ENCODE peak calls at places on chromosomes 4 and X, in seven cellular contexts. One of them, this sample, is unnamed.

GRCh38 chr4:73917081-73917501 is 47.9 kb downstream of the CXCL1 start:
- DNase-seq in amniotic stem cell: peak
- DNase-seq in stimulated activated CD4-positive, alpha-beta T cell treated with anti-CD3 and anti-CD28 coated beads, TNF-alpha, amount 100 ng/mL, for 1 hour: no peak
- DNase-seq in tibial artery: no peak
- DNase-seq in foreskin fibroblast: peak
- DNase-seq in GM12864: no peak
- DNase-seq in NCI-H510A treated with DMSO at 0.1 percent for 48 hours: no peak
- DNase-seq in this sample: no peak

GRCh38 chr4:6962211-6963041 is 52.8 kb downstream of the TBC1D14 start:
- DNase-seq in amniotic stem cell: no peak
- DNase-seq in foreskin fibroblast: no peak
- DNase-seq in NCI-H510A treated with DMSO at 0.1 percent for 48 hours: peak
- DNase-seq in stimulated activated CD4-positive, alpha-beta T cell treated with anti-CD3 and anti-CD28 coated beads, TNF-alpha, amount 100 ng/mL, for 1 hour: no peak
- DNase-seq in tibial artery: no peak
- DNase-seq in GM12864: no peak
- DNase-seq in this sample: no peak

GRCh38 chr4:1895971-1896657 is 24.9 kb downstream of the NSD2 start:
- DNase-seq in stimulated activated CD4-positive, alpha-beta T cell treated with anti-CD3 and anti-CD28 coated beads, TNF-alpha, amount 100 ng/mL, for 1 hour: no peak
- DNase-seq in foreskin fibroblast: no peak
- DNase-seq in NCI-H510A treated with DMSO at 0.1 percent for 48 hours: no peak
- DNase-seq in tibial artery: no peak
- DNase-seq in GM12864: no peak
- DNase-seq in amniotic stem cell: no peak
- DNase-seq in this sample: no peak

GRCh38 chr4:82437285-82438005 is 7.1 kb downstream of the ENOPH1 start:
- DNase-seq in GM12864: no peak
- DNase-seq in NCI-H510A treated with DMSO at 0.1 percent for 48 hours: no peak
- DNase-seq in stimulated activated CD4-positive, alpha-beta T cell treated with anti-CD3 and anti-CD28 coated beads, TNF-alpha, amount 100 ng/mL, for 1 hour: no peak
- DNase-seq in tibial artery: no peak
- DNase-seq in foreskin fibroblast: peak
- DNase-seq in amniotic stem cell: no peak
- DNase-seq in this sample: no peak

GRCh38 chr4:87041142-87041541 is 106.3 kb downstream of the AFF1 start:
- DNase-seq in stimulated activated CD4-positive, alpha-beta T cell treated with anti-CD3 and anti-CD28 coated beads, TNF-alpha, amount 100 ng/mL, for 1 hour: no peak
- DNase-seq in foreskin fibroblast: peak
- DNase-seq in tibial artery: no peak
- DNase-seq in NCI-H510A treated with DMSO at 0.1 percent for 48 hours: no peak
- DNase-seq in amniotic stem cell: no peak
- DNase-seq in GM12864: no peak
- DNase-seq in this sample: no peak

GRCh38 chr4:44025376-44026020 is 423.1 kb downstream of the KCTD8 start:
- DNase-seq in foreskin fibroblast: no peak
- DNase-seq in NCI-H510A treated with DMSO at 0.1 percent for 48 hours: no peak
- DNase-seq in GM12864: no peak
- DNase-seq in amniotic stem cell: no peak
- DNase-seq in stimulated activated CD4-positive, alpha-beta T cell treated with anti-CD3 and anti-CD28 coated beads, TNF-alpha, amount 100 ng/mL, for 1 hour: no peak
- DNase-seq in tibial artery: no peak
- DNase-seq in this sample: no peak

GRCh38 chr4:182764137-182764536 is 153.0 kb downstream of the DCTD start:
- DNase-seq in NCI-H510A treated with DMSO at 0.1 percent for 48 hours: no peak
- DNase-seq in foreskin fibroblast: no peak
- DNase-seq in tibial artery: no peak
- DNase-seq in GM12864: no peak
- DNase-seq in stimulated activated CD4-positive, alpha-beta T cell treated with anti-CD3 and anti-CD28 coated beads, TNF-alpha, amount 100 ng/mL, for 1 hour: no peak
- DNase-seq in amniotic stem cell: no peak
- DNase-seq in this sample: no peak

GRCh38 chr4:109434007-109434792 is 585 bp downstream of the SEC24B start:
- DNase-seq in GM12864: no peak
- DNase-seq in amniotic stem cell: no peak
- DNase-seq in foreskin fibroblast: peak
- DNase-seq in tibial artery: peak
- DNase-seq in NCI-H510A treated with DMSO at 0.1 percent for 48 hours: no peak
- DNase-seq in stimulated activated CD4-positive, alpha-beta T cell treated with anti-CD3 and anti-CD28 coated beads, TNF-alpha, amount 100 ng/mL, for 1 hour: peak
- DNase-seq in this sample: no peak

GRCh38 chr4:184401397-184402171 is 72.8 kb downstream of the IRF2 start:
- DNase-seq in GM12864: no peak
- DNase-seq in stimulated activated CD4-positive, alpha-beta T cell treated with anti-CD3 and anti-CD28 coated beads, TNF-alpha, amount 100 ng/mL, for 1 hour: no peak
- DNase-seq in amniotic stem cell: no peak
- DNase-seq in tibial artery: no peak
- DNase-seq in NCI-H510A treated with DMSO at 0.1 percent for 48 hours: peak
- DNase-seq in foreskin fibroblast: no peak
- DNase-seq in this sample: no peak

GRCh38 chr4:19945979-19946380 is 305.7 kb upstream of the SLIT2 start:
- DNase-seq in foreskin fibroblast: peak
- DNase-seq in amniotic stem cell: peak
- DNase-seq in stimulated activated CD4-positive, alpha-beta T cell treated with anti-CD3 and anti-CD28 coated beads, TNF-alpha, amount 100 ng/mL, for 1 hour: no peak
- DNase-seq in GM12864: no peak
- DNase-seq in tibial artery: no peak
- DNase-seq in NCI-H510A treated with DMSO at 0.1 percent for 48 hours: no peak
- DNase-seq in this sample: no peak

GRCh38 chr4:73450398-73451004 is 14.5 kb downstream of the AFP start:
- DNase-seq in amniotic stem cell: peak
- DNase-seq in NCI-H510A treated with DMSO at 0.1 percent for 48 hours: peak
- DNase-seq in tibial artery: no peak
- DNase-seq in foreskin fibroblast: peak
- DNase-seq in stimulated activated CD4-positive, alpha-beta T cell treated with anti-CD3 and anti-CD28 coated beads, TNF-alpha, amount 100 ng/mL, for 1 hour: no peak
- DNase-seq in GM12864: no peak
- DNase-seq in this sample: no peak

GRCh38 chr4:17664755-17665154 is 50.3 kb downstream of the MED28 start:
- DNase-seq in amniotic stem cell: no peak
- DNase-seq in stimulated activated CD4-positive, alpha-beta T cell treated with anti-CD3 and anti-CD28 coated beads, TNF-alpha, amount 100 ng/mL, for 1 hour: no peak
- DNase-seq in GM12864: peak
- DNase-seq in foreskin fibroblast: no peak
- DNase-seq in NCI-H510A treated with DMSO at 0.1 percent for 48 hours: no peak
- DNase-seq in tibial artery: no peak
- DNase-seq in this sample: no peak

GRCh38 chr4:169133932-169134331 is 123.9 kb upstream of the CBR4 start:
- DNase-seq in GM12864: no peak
- DNase-seq in amniotic stem cell: no peak
- DNase-seq in stimulated activated CD4-positive, alpha-beta T cell treated with anti-CD3 and anti-CD28 coated beads, TNF-alpha, amount 100 ng/mL, for 1 hour: no peak
- DNase-seq in NCI-H510A treated with DMSO at 0.1 percent for 48 hours: peak
- DNase-seq in tibial artery: peak
- DNase-seq in foreskin fibroblast: no peak
- DNase-seq in this sample: no peak

GRCh38 chrX:133921084-133921483 is 64.3 kb downstream of the GPC3 start:
- DNase-seq in amniotic stem cell: no peak
- DNase-seq in foreskin fibroblast: no peak
- DNase-seq in GM12864: no peak
- DNase-seq in tibial artery: no peak
- DNase-seq in stimulated activated CD4-positive, alpha-beta T cell treated with anti-CD3 and anti-CD28 coated beads, TNF-alpha, amount 100 ng/mL, for 1 hour: no peak
- DNase-seq in NCI-H510A treated with DMSO at 0.1 percent for 48 hours: no peak
- DNase-seq in this sample: no peak

GRCh38 chr4:10082459-10083272 is 33.9 kb downstream of the WDR1 start:
- DNase-seq in foreskin fibroblast: no peak
- DNase-seq in amniotic stem cell: no peak
- DNase-seq in GM12864: no peak
- DNase-seq in NCI-H510A treated with DMSO at 0.1 percent for 48 hours: no peak
- DNase-seq in stimulated activated CD4-positive, alpha-beta T cell treated with anti-CD3 and anti-CD28 coated beads, TNF-alpha, amount 100 ng/mL, for 1 hour: no peak
- DNase-seq in tibial artery: peak
- DNase-seq in this sample: no peak

GRCh38 chrX:86507337-86507736 is 359.1 kb downstream of the DACH2 start:
- DNase-seq in foreskin fibroblast: no peak
- DNase-seq in amniotic stem cell: no peak
- DNase-seq in tibial artery: no peak
- DNase-seq in GM12864: no peak
- DNase-seq in NCI-H510A treated with DMSO at 0.1 percent for 48 hours: no peak
- DNase-seq in stimulated activated CD4-positive, alpha-beta T cell treated with anti-CD3 and anti-CD28 coated beads, TNF-alpha, amount 100 ng/mL, for 1 hour: no peak
- DNase-seq in this sample: no peak

GRCh38 chr4:20603671-20604313 is 96.5 kb upstream of the PACRGL start:
- DNase-seq in NCI-H510A treated with DMSO at 0.1 percent for 48 hours: no peak
- DNase-seq in tibial artery: no peak
- DNase-seq in GM12864: no peak
- DNase-seq in amniotic stem cell: no peak
- DNase-seq in stimulated activated CD4-positive, alpha-beta T cell treated with anti-CD3 and anti-CD28 coated beads, TNF-alpha, amount 100 ng/mL, for 1 hour: no peak
- DNase-seq in foreskin fibroblast: peak
- DNase-seq in this sample: no peak

GRCh38 chr4:10354746-10355145 is 102.5 kb downstream of the ZNF518B start:
- DNase-seq in amniotic stem cell: no peak
- DNase-seq in GM12864: no peak
- DNase-seq in NCI-H510A treated with DMSO at 0.1 percent for 48 hours: peak
- DNase-seq in foreskin fibroblast: no peak
- DNase-seq in stimulated activated CD4-positive, alpha-beta T cell treated with anti-CD3 and anti-CD28 coated beads, TNF-alpha, amount 100 ng/mL, for 1 hour: no peak
- DNase-seq in tibial artery: no peak
- DNase-seq in this sample: no peak

GRCh38 chr4:148926861-148927260 is 484.6 kb upstream of the NR3C2 start:
- DNase-seq in NCI-H510A treated with DMSO at 0.1 percent for 48 hours: peak
- DNase-seq in tibial artery: no peak
- DNase-seq in stimulated activated CD4-positive, alpha-beta T cell treated with anti-CD3 and anti-CD28 coated beads, TNF-alpha, amount 100 ng/mL, for 1 hour: no peak
- DNase-seq in foreskin fibroblast: peak
- DNase-seq in amniotic stem cell: no peak
- DNase-seq in GM12864: no peak
- DNase-seq in this sample: no peak

GRCh38 chr4:62460329-62460728 is 1260.2 kb downstream of the ADGRL3 start:
- DNase-seq in stimulated activated CD4-positive, alpha-beta T cell treated with anti-CD3 and anti-CD28 coated beads, TNF-alpha, amount 100 ng/mL, for 1 hour: no peak
- DNase-seq in NCI-H510A treated with DMSO at 0.1 percent for 48 hours: no peak
- DNase-seq in foreskin fibroblast: no peak
- DNase-seq in GM12864: no peak
- DNase-seq in amniotic stem cell: no peak
- DNase-seq in tibial artery: no peak
- DNase-seq in this sample: no peak

GRCh38 chrX:1493877-1494510 is 41.3 kb upstream of the ASMTL start:
- DNase-seq in NCI-H510A treated with DMSO at 0.1 percent for 48 hours: no peak
- DNase-seq in tibial artery: no peak
- DNase-seq in amniotic stem cell: no peak
- DNase-seq in GM12864: no peak
- DNase-seq in stimulated activated CD4-positive, alpha-beta T cell treated with anti-CD3 and anti-CD28 coated beads, TNF-alpha, amount 100 ng/mL, for 1 hour: no peak
- DNase-seq in foreskin fibroblast: peak
- DNase-seq in this sample: no peak

GRCh38 chr4:44319129-44319528 is 129.5 kb downstream of the KCTD8 start:
- DNase-seq in amniotic stem cell: no peak
- DNase-seq in foreskin fibroblast: no peak
- DNase-seq in stimulated activated CD4-positive, alpha-beta T cell treated with anti-CD3 and anti-CD28 coated beads, TNF-alpha, amount 100 ng/mL, for 1 hour: no peak
- DNase-seq in GM12864: no peak
- DNase-seq in tibial artery: no peak
- DNase-seq in NCI-H510A treated with DMSO at 0.1 percent for 48 hours: no peak
- DNase-seq in this sample: no peak

GRCh38 chr4:78569291-78569821 is 17.8 kb downstream of the ANXA3 start:
- DNase-seq in NCI-H510A treated with DMSO at 0.1 percent for 48 hours: no peak
- DNase-seq in foreskin fibroblast: peak
- DNase-seq in stimulated activated CD4-positive, alpha-beta T cell treated with anti-CD3 and anti-CD28 coated beads, TNF-alpha, amount 100 ng/mL, for 1 hour: no peak
- DNase-seq in GM12864: no peak
- DNase-seq in tibial artery: no peak
- DNase-seq in amniotic stem cell: peak
- DNase-seq in this sample: no peak

GRCh38 chrX:109872021-109872730 is 130.7 kb upstream of the TMEM164 start:
- DNase-seq in NCI-H510A treated with DMSO at 0.1 percent for 48 hours: no peak
- DNase-seq in tibial artery: no peak
- DNase-seq in amniotic stem cell: no peak
- DNase-seq in GM12864: no peak
- DNase-seq in stimulated activated CD4-positive, alpha-beta T cell treated with anti-CD3 and anti-CD28 coated beads, TNF-alpha, amount 100 ng/mL, for 1 hour: no peak
- DNase-seq in foreskin fibroblast: peak
- DNase-seq in this sample: no peak

GRCh38 chr4:128220286-128221235 is 67.1 kb downstream of the PGRMC2 start:
- DNase-seq in stimulated activated CD4-positive, alpha-beta T cell treated with anti-CD3 and anti-CD28 coated beads, TNF-alpha, amount 100 ng/mL, for 1 hour: no peak
- DNase-seq in foreskin fibroblast: peak
- DNase-seq in NCI-H510A treated with DMSO at 0.1 percent for 48 hours: no peak
- DNase-seq in amniotic stem cell: no peak
- DNase-seq in GM12864: no peak
- DNase-seq in tibial artery: no peak
- DNase-seq in this sample: no peak

GRCh38 chrX:16436348-16437188 is 213.4 kb upstream of the S100G start:
- DNase-seq in GM12864: peak
- DNase-seq in stimulated activated CD4-positive, alpha-beta T cell treated with anti-CD3 and anti-CD28 coated beads, TNF-alpha, amount 100 ng/mL, for 1 hour: peak
- DNase-seq in tibial artery: peak
- DNase-seq in foreskin fibroblast: peak
- DNase-seq in amniotic stem cell: peak
- DNase-seq in NCI-H510A treated with DMSO at 0.1 percent for 48 hours: peak
- DNase-seq in this sample: no peak

GRCh38 chr4:174045381-174045780 is 238.1 kb downstream of the FBXO8 start:
- DNase-seq in GM12864: no peak
- DNase-seq in stimulated activated CD4-positive, alpha-beta T cell treated with anti-CD3 and anti-CD28 coated beads, TNF-alpha, amount 100 ng/mL, for 1 hour: no peak
- DNase-seq in amniotic stem cell: no peak
- DNase-seq in foreskin fibroblast: no peak
- DNase-seq in tibial artery: no peak
- DNase-seq in NCI-H510A treated with DMSO at 0.1 percent for 48 hours: no peak
- DNase-seq in this sample: no peak

GRCh38 chr4:16676247-16676646 is 222.2 kb downstream of the LDB2 start:
- DNase-seq in stimulated activated CD4-positive, alpha-beta T cell treated with anti-CD3 and anti-CD28 coated beads, TNF-alpha, amount 100 ng/mL, for 1 hour: no peak
- DNase-seq in foreskin fibroblast: no peak
- DNase-seq in tibial artery: no peak
- DNase-seq in GM12864: no peak
- DNase-seq in amniotic stem cell: no peak
- DNase-seq in NCI-H510A treated with DMSO at 0.1 percent for 48 hours: no peak
- DNase-seq in this sample: no peak

GRCh38 chr4:56727150-56727549 is 46.1 kb upstream of the HOPX start:
- DNase-seq in NCI-H510A treated with DMSO at 0.1 percent for 48 hours: peak
- DNase-seq in stimulated activated CD4-positive, alpha-beta T cell treated with anti-CD3 and anti-CD28 coated beads, TNF-alpha, amount 100 ng/mL, for 1 hour: no peak
- DNase-seq in GM12864: no peak
- DNase-seq in foreskin fibroblast: peak
- DNase-seq in amniotic stem cell: no peak
- DNase-seq in tibial artery: no peak
- DNase-seq in this sample: no peak

GRCh38 chr4:74228691-74229640 is 71.0 kb downstream of the MTHFD2L start:
- DNase-seq in foreskin fibroblast: peak
- DNase-seq in stimulated activated CD4-positive, alpha-beta T cell treated with anti-CD3 and anti-CD28 coated beads, TNF-alpha, amount 100 ng/mL, for 1 hour: peak
- DNase-seq in amniotic stem cell: no peak
- DNase-seq in GM12864: peak
- DNase-seq in tibial artery: no peak
- DNase-seq in NCI-H510A treated with DMSO at 0.1 percent for 48 hours: peak
- DNase-seq in this sample: peak

This sample was measured in esophagus squamous epithelium.